ENCODE peak calls at places on chromosomes 5 and 9, in seven cellular contexts. H is cardiac muscle cell, K is neural crest cell, B is fibroblast of the aortic adventitia, Q is neural progenitor cell, I is tibial artery, F is A673. S is an unnamed sample.

GRCh38 chr5:149456597-149457392 is 77.7 kb upstream of the IL17B start:
- DNase-seq in I (no peak), F (no peak), Q (no peak), B (peak; percentile 51), H (peak; percentile 68), K (no peak), S (no peak)

GRCh38 chr9:114178076-114178475 is 22.7 kb downstream of the COL27A1 start:
- DNase-seq in F (no peak), H (no peak), I (no peak), K (no peak), B (no peak), Q (no peak), S (no peak)

GRCh38 chr9:100756217-100756616 is 178.3 kb downstream of the CAVIN4 start:
- DNase-seq in K (no peak), B (no peak), I (no peak), F (no peak), Q (no peak), H (no peak), S (no peak)

GRCh38 chr5:173114536-173114935 is 29.8 kb upstream of the BNIP1 start:
- DNase-seq in I (no peak), H (no peak), K (no peak), F (no peak), B (no peak), Q (no peak), S (no peak)

GRCh38 chr5:147854894-147855773 is 23.4 kb upstream of the SCGB3A2 start:
- DNase-seq in F (peak; percentile 52), I (no peak), H (no peak), K (no peak), B (no peak), Q (no peak), S (no peak)

GRCh38 chr5:55868846-55869245 is 17.7 kb downstream of the IL31RA start:
- DNase-seq in Q (no peak), K (no peak), H (peak; percentile 97), I (no peak), B (peak; percentile 95), F (peak; percentile 27), S (peak; percentile 71)

GRCh38 chr5:125050926-125051325 is 304.5 kb upstream of the ZNF608 start:
- DNase-seq in Q (no peak), F (no peak), H (no peak), K (no peak), B (no peak), I (no peak), S (no peak)

GRCh38 chr5:80755634-80756033 is 100.9 kb upstream of the DHFR start:
- DNase-seq in H (no peak), F (no peak), I (no peak), Q (peak; percentile 18), K (no peak), B (no peak), S (no peak)

GRCh38 chr5:80644900-80645299 is 9.6 kb upstream of the MSH3 start:
- DNase-seq in H (peak; percentile 36), I (no peak), Q (no peak), F (no peak), B (peak; percentile 13), K (no peak), S (no peak)

GRCh38 chr9:100346836-100347235 is 5.9 kb downstream of the TEX10 start:
- DNase-seq in F (no peak), B (peak; percentile 91), I (no peak), K (no peak), Q (no peak), H (peak; percentile 84), S (no peak)

GRCh38 chr5:3531320-3531986 is 64.2 kb upstream of the IRX1 start:
- DNase-seq in F (no peak), H (no peak), I (no peak), K (no peak), B (no peak), Q (peak; percentile 41), S (no peak)

GRCh38 chr9:121059998-121060636 is 10.0 kb upstream of the C5 start:
- DNase-seq in B (peak; percentile 84), F (peak; percentile 86), H (peak; percentile 81), I (no peak), Q (peak; percentile 87), K (peak; percentile 32), S (peak; percentile 40)

GRCh38 chr9:26773054-26773453 is 119.5 kb downstream of the CAAP1 start:
- DNase-seq in H (no peak), I (no peak), K (no peak), F (no peak), Q (no peak), B (no peak), S (no peak)

GRCh38 chr5:43000914-43001313 is 39.2 kb downstream of the ANXA2R start:
- DNase-seq in H (no peak), B (no peak), Q (no peak), K (no peak), I (no peak), F (no peak), S (peak; percentile 56)

GRCh38 chr5:157324237-157324636 is 58.3 kb downstream of the CYFIP2 start:
- DNase-seq in F (no peak), B (no peak), H (no peak), K (no peak), Q (no peak), I (no peak), S (peak; percentile 18)

GRCh38 chr5:157322581-157322980 is 56.7 kb downstream of the CYFIP2 start:
- DNase-seq in F (no peak), I (no peak), Q (no peak), K (no peak), B (no peak), H (no peak), S (no peak)

GRCh38 chr5:157326440-157327023 is 60.6 kb downstream of the CYFIP2 start:
- DNase-seq in K (no peak), H (no peak), F (no peak), B (no peak), I (no peak), Q (no peak), S (no peak)

GRCh38 chr5:157327771-157328170 is 61.8 kb downstream of the CYFIP2 start:
- DNase-seq in H (no peak), K (no peak), F (no peak), B (no peak), I (no peak), Q (no peak), S (no peak)

DNA sequence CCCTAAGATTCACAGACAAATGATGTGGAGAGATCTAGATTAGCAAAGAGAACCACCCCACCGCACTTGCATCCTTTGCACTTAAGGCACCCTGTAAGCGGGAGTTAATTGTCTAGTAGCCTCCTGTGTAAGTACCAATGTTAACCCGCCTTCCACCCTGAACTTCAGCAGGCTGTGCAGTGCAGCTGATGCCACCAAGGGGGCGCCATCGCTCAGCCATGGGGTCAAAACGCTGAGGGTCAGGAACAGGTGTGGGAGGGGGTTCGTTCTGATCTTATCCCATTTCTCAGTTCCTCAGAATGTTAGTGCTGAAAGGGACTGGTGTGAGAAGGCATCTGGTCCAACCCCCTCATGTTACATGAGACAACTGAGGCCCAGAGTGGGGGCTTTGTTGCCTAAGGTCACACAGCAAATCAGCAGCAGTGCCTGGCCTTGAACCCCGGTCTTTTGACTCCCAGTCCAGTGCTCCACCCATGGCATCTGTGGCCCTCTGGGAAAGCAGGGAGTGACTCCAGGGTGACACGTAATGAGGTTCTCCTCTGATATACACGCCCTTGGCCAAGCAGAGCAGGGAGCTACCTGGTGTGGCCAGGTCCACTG is 57.3 kb downstream of the CYFIP2 start:
- DNase-seq in Q (no peak), H (no peak), K (no peak), F (no peak), B (no peak), I (no peak), S (no peak)
- TF ChIP-seq CTCF in Q (peak; percentile 49), H (peak; percentile 17), K (no peak), F (peak; percentile 50), B (peak; percentile 24), I (no peak), S (peak; percentile 37)

GRCh38 chr5:62786099-62786498 is 207.5 kb downstream of the LRRC70 start:
- DNase-seq in I (no peak), H (no peak), B (no peak), F (no peak), K (no peak), Q (no peak), S (no peak)

GRCh38 chr5:62785588-62785987 is 207.0 kb downstream of the LRRC70 start:
- DNase-seq in K (no peak), Q (no peak), I (no peak), F (no peak), H (no peak), B (no peak), S (no peak)

GRCh38 chr5:62790348-62790747 is 211.7 kb downstream of the LRRC70 start:
- DNase-seq in H (peak; percentile 81), F (no peak), Q (no peak), I (no peak), K (no peak), B (peak; percentile 13), S (no peak)

GRCh38 chr5:62795912-62796311 is 217.3 kb downstream of the LRRC70 start:
- DNase-seq in F (no peak), I (no peak), K (no peak), Q (no peak), H (no peak), B (no peak), S (no peak)

DNA sequence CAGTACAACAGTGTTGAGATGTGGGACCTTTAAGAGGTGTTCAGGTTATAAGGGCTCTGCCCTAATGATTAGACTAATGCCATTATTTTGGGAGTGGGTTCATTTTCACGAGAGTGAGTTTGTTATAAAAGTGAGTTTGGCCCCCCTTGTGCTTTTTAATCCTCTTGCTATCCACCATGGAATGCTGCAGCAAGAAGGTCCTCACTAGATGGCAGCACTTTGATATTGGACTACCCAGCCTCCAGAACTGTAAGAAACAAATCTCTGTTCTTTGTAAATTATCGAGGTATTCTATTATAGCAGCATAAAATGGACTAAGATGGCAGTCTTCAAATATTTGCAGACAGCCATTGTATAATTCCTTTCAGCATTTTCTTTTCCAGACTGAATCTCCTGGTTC is 212.4 kb downstream of the LRRC70 start:
- DNase-seq in K (no peak), F (peak; percentile 51), B (peak; percentile 4), Q (peak; percentile 11), H (peak; percentile 59), I (no peak), S (peak; percentile 24)
- TF ChIP-seq CTCF in K (peak; percentile 45), F (peak; percentile 69), B (peak; percentile 26), Q (peak; percentile 39), H (peak; percentile 50), I (no peak), S (peak; percentile 40)

DNA sequence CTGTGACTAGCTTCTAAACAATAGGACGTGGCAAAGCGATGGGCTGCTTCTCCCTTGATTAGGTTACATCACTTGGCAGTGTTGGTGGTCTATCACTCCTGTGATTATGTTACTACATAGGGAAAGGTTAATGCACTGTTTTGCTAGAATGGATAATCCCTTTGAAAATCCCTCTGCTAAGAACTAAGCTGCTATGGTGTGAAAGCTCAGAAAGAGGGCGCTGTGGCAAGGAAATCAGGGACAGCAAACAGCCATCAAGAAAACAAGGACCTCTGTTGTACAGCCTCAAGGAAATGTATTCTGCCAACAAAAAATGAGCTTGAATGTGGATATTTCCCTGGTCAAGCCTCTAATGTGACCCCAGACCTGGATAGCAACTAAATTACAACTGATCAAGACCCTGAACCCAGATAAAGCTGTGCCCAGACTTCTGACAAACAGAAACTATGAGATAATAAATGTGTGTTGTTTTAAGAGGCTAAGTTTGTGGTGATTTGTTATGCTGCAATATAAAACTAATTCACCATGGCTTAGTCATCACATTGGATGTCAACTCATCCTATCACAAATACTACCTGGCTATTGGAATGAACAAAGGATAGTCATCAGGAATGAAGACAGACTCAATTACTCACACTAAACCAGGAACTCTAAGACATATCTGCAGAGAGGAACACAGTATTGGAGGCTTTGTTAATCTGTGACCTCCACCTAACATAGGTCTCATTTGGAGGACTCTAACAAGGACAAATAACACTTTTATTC is 1215.9 kb downstream of the EFNA5 start:
- DNase-seq in H (peak; percentile 55), Q (peak; percentile 76), F (peak; percentile 73), B (peak; percentile 27), K (peak; percentile 11), I (no peak), S (peak; percentile 41)
- TF ChIP-seq CTCF in H (peak; percentile 55), Q (peak; percentile 79), F (peak; percentile 80), B (peak; percentile 40), K (peak; percentile 61), I (no peak), S (peak; percentile 72)

GRCh38 chr9:18703086-18703750 is 229.3 kb downstream of the ADAMTSL1 start:
- DNase-seq in B (peak; percentile 52), Q (no peak), H (peak; percentile 67), I (no peak), K (no peak), F (no peak), S (no peak)
- TF ChIP-seq CTCF in B (no peak), Q (no peak), H (no peak), I (no peak), K (no peak), F (no peak), S (no peak)

S was measured in Calu3.